ENCODE peak calls at places on chromosomes 3 and 15, in ten cellular contexts. Q is endothelial cell, L is GM10248, H is WTC11, T is Peyer's patch, F is AG09309, Y is AG04449, C is PC-3, E is spleen, G is HFF-Myc. R is an unnamed sample.
A peak's percentile ranks its signal among the peaks of the same experiment; 100 is the strongest.

GRCh38 chr15:33099213-33099612 is 95.3 kb downstream of the FMN1 start:
- DNase-seq in Q (no peak), L (no peak), H (no peak), T (no peak), F (no peak), Y (no peak), C (no peak), E (no peak), G (no peak), R (no peak)

GRCh38 chr3:119508172-119508845 is 10.0 kb downstream of the TIMMDC1 start:
- DNase-seq in Q (no peak), L (no peak), H (no peak), T (no peak), F (no peak), Y (no peak), C (no peak), E (no peak), G (no peak), R (no peak)

GRCh38 chr15:54564142-54564541 is 585.9 kb downstream of the UNC13C start:
- DNase-seq in Q (no peak), L (no peak), H (no peak), T (no peak), F (no peak), Y (no peak), C (no peak), E (no peak), G (no peak), R (no peak)

GRCh38 chr3:59327324-59327939 is 277.6 kb upstream of the CFAP20DC start:
- DNase-seq in Q (no peak), L (no peak), H (no peak), T (no peak), F (peak; percentile 47), Y (peak; percentile 77), C (peak; percentile 18), E (no peak), G (no peak), R (no peak)

GRCh38 chr3:165464736-165465135 is 268.6 kb upstream of the SLITRK3 start:
- DNase-seq in Q (no peak), L (no peak), H (no peak), T (no peak), F (no peak), Y (no peak), C (peak; percentile 79), E (no peak), G (no peak), R (no peak)

GRCh38 chr15:70195171-70195807 is 97.6 kb upstream of the TLE3 start:
- DNase-seq in Q (no peak), L (no peak), H (no peak), T (no peak), F (no peak), Y (no peak), C (no peak), E (no peak), G (no peak), R (no peak)

GRCh38 chr3:120171134-120171863 is 77.1 kb upstream of the GSK3B start:
- DNase-seq in Q (no peak), L (no peak), H (no peak), T (no peak), F (no peak), Y (no peak), C (no peak), E (no peak), G (no peak), R (no peak)

GRCh38 chr15:70142322-70143191 is 44.8 kb upstream of the TLE3 start:
- DNase-seq in Q (no peak), L (no peak), H (no peak), T (no peak), F (no peak), Y (no peak), C (peak; percentile 44), E (no peak), G (no peak), R (no peak)

GRCh38 chr15:100570282-100570681 is 31.7 kb downstream of the LINS1 start:
- DNase-seq in Q (no peak), L (no peak), H (no peak), T (no peak), F (no peak), Y (no peak), C (no peak), E (no peak), G (no peak), R (no peak)

GRCh38 chr3:126872701-126873100 is 110.2 kb upstream of the PLXNA1 start:
- DNase-seq in Q (no peak), L (no peak), H (no peak), T (no peak), F (no peak), Y (no peak), C (no peak), E (no peak), G (no peak), R (no peak)
- TF ChIP-seq CTCF in Q (no peak), L (no peak), H (no peak), T (no peak), F (no peak), Y (no peak), C (no peak), E (no peak), G (no peak), R (no peak)

GRCh38 chr3:47877288-47877687 is 74.3 kb downstream of the DHX30 start:
- DNase-seq in Q (no peak), L (no peak), H (no peak), T (no peak), F (no peak), Y (no peak), C (no peak), E (no peak), G (no peak), R (no peak)

GRCh38 chr3:47877719-47878118 is 74.8 kb downstream of the DHX30 start:
- DNase-seq in Q (no peak), L (no peak), H (no peak), T (no peak), F (no peak), Y (no peak), C (no peak), E (no peak), G (no peak), R (no peak)

GRCh38 chr3:47885168-47885567 is 82.2 kb downstream of the DHX30 start:
- DNase-seq in Q (no peak), L (no peak), H (no peak), T (no peak), F (no peak), Y (no peak), C (no peak), E (no peak), G (no peak), R (no peak)

GRCh38 chr3:47884603-47885002 is 81.7 kb downstream of the DHX30 start:
- DNase-seq in Q (no peak), L (peak; percentile 32), H (no peak), T (no peak), F (no peak), Y (no peak), C (no peak), E (no peak), G (no peak), R (no peak)

DNA sequence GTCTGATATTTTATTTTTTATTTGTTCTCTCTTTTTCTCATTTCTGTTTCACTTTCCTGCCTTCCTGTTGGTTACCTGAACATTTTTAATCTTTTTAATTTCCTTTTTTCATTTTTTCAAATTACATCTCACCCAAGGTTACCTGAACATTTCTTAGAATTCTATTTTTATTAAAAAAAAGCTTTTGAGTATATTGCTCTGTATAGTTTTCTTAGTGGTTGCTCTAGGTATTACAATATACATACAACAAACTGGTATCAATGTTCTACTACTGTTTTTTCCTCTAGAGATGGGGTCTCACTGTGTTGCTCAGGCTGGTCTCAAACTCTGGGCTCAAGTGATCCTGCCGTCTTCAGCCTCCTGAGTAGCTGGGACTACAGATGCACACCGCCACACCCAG is 79.4 kb downstream of the DHX30 start:
- DNase-seq in Q (no peak), L (no peak), H (no peak), T (no peak), F (no peak), Y (no peak), C (no peak), E (no peak), G (no peak), R (no peak)
- TF ChIP-seq CTCF in Q (peak; percentile 43), L (no peak), H (no peak), T (no peak), F (no peak), Y (no peak), C (peak; percentile 25), E (no peak), G (no peak), R (no peak)

GRCh38 chr3:135766113-135766512 is 199.4 kb upstream of the PPP2R3A start:
- DNase-seq in Q (no peak), L (no peak), H (no peak), T (no peak), F (no peak), Y (no peak), C (no peak), E (no peak), G (no peak), R (no peak)

GRCh38 chr3:135758961-135759360 is 206.6 kb upstream of the PPP2R3A start:
- DNase-seq in Q (no peak), L (no peak), H (no peak), T (no peak), F (no peak), Y (no peak), C (no peak), E (no peak), G (no peak), R (no peak)

GRCh38 chr3:135760581-135760980 is 204.9 kb upstream of the PPP2R3A start:
- DNase-seq in Q (no peak), L (no peak), H (no peak), T (no peak), F (no peak), Y (no peak), C (no peak), E (no peak), G (no peak), R (no peak)

GRCh38 chr3:135759651-135760050 is 205.9 kb upstream of the PPP2R3A start:
- DNase-seq in Q (no peak), L (no peak), H (no peak), T (no peak), F (no peak), Y (no peak), C (no peak), E (no peak), G (no peak), R (no peak)

DNA sequence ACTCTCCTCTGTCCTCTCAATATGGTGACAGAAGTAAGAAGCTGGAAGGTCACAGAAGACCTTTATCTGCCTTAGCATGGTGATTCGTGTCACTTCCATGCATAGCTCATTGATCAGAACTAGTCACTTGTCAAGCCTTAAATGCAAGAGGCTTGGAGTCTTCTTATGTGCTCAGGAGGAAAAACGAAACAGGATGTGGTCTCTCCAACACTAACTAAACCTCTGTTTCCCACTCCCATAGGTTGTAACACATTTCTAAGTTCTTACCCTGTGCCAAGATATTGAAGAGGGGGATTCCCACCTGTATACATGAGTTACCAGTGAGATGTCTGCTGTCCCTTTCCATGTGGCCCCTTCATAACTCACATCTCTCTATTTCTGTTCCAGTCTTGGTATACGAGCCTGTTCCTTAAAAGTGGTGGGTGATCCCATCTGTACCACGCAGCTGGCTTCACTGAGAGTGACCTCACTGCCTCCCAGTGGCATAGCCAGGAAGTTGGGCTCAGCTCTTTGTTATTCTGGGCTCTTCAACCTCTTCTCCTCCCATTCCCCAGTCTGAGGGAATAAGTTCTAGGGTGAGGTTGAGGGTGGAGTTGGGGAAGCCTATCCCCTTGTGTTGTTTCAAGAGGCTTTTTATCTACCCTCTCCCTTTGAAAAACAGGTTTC is 203.2 kb upstream of the PPP2R3A start:
- DNase-seq in Q (no peak), L (no peak), H (peak; percentile 28), T (no peak), F (no peak), Y (no peak), C (no peak), E (no peak), G (no peak), R (no peak)
- TF ChIP-seq CTCF in Q (no peak), L (no peak), H (no peak), T (no peak), F (no peak), Y (no peak), C (no peak), E (no peak), G (no peak), R (peak; percentile 26)

GRCh38 chr3:32865364-32865763 is 47.6 kb downstream of the TRIM71 start:
- DNase-seq in Q (no peak), L (no peak), H (no peak), T (no peak), F (peak; percentile 21), Y (no peak), C (peak; percentile 71), E (no peak), G (no peak), R (no peak)
- TF ChIP-seq CTCF in Q (no peak), L (no peak), H (no peak), T (no peak), F (no peak), Y (no peak), C (no peak), E (no peak), G (no peak), R (no peak)